ENCODE peak calls at places on chromosomes 7 and 10, in nine cellular contexts. One of them, this sample, is unnamed. For H3K36me3, the result is how much of the 10 kb centered on the place peaks cover.

GRCh38 chr10:31864834-31865518 is 63.7 kb downstream of the ARHGAP12 start:
- DNase-seq in cardiac muscle cell: peak
- DNase-seq in transverse colon: no peak
- DNase-seq in right atrium auricular region: no peak
- DNase-seq in breast epithelium: no peak
- DNase-seq in brain microvascular endothelial cell: peak
- DNase-seq in astrocyte: no peak
- DNase-seq in ovary: no peak
- DNase-seq in IMR-90: peak
- DNase-seq in this sample: no peak

GRCh38 chr10:113650172-113650571 is 13.7 kb downstream of the NRAP start:
- DNase-seq in cardiac muscle cell: no peak
- DNase-seq in transverse colon: no peak
- DNase-seq in right atrium auricular region: no peak
- DNase-seq in breast epithelium: no peak
- DNase-seq in brain microvascular endothelial cell: no peak
- DNase-seq in astrocyte: no peak
- DNase-seq in ovary: no peak
- DNase-seq in IMR-90: no peak
- DNase-seq in this sample: no peak

GRCh38 chr10:88898727-88899126 is 18.7 kb downstream of the STAMBPL1 start:
- DNase-seq in cardiac muscle cell: no peak
- DNase-seq in transverse colon: no peak
- DNase-seq in right atrium auricular region: no peak
- DNase-seq in breast epithelium: no peak
- DNase-seq in brain microvascular endothelial cell: no peak
- DNase-seq in astrocyte: no peak
- DNase-seq in ovary: no peak
- DNase-seq in IMR-90: no peak
- DNase-seq in this sample: peak

GRCh38 chr7:192701-193536 is 548 bp downstream of the FAM20C start:
- DNase-seq in cardiac muscle cell: no peak
- DNase-seq in transverse colon: peak
- DNase-seq in right atrium auricular region: no peak
- DNase-seq in breast epithelium: no peak
- DNase-seq in brain microvascular endothelial cell: no peak
- DNase-seq in astrocyte: no peak
- DNase-seq in ovary: no peak
- DNase-seq in IMR-90: peak
- DNase-seq in this sample: no peak

GRCh38 chr10:79024296-79024695 is 44.5 kb upstream of the ZMIZ1 start:
- DNase-seq in cardiac muscle cell: no peak
- DNase-seq in transverse colon: no peak
- DNase-seq in right atrium auricular region: no peak
- DNase-seq in breast epithelium: no peak
- DNase-seq in brain microvascular endothelial cell: no peak
- DNase-seq in astrocyte: no peak
- DNase-seq in ovary: no peak
- DNase-seq in IMR-90: no peak
- DNase-seq in this sample: no peak

GRCh38 chr10:103504181-103504783 is 10.8 kb downstream of the NEURL1 start:
- DNase-seq in cardiac muscle cell: peak
- DNase-seq in transverse colon: no peak
- DNase-seq in right atrium auricular region: no peak
- DNase-seq in breast epithelium: no peak
- DNase-seq in brain microvascular endothelial cell: peak
- DNase-seq in astrocyte: peak
- DNase-seq in ovary: peak
- DNase-seq in IMR-90: peak
- DNase-seq in this sample: no peak

GRCh38 chr10:79243211-79244067 is 103.8 kb upstream of the PPIF start:
- DNase-seq in cardiac muscle cell: no peak
- DNase-seq in transverse colon: peak
- DNase-seq in right atrium auricular region: no peak
- DNase-seq in breast epithelium: no peak
- DNase-seq in brain microvascular endothelial cell: no peak
- DNase-seq in astrocyte: no peak
- DNase-seq in ovary: no peak
- DNase-seq in IMR-90: no peak
- DNase-seq in this sample: peak

GRCh38 chr10:60384708-60385398 is 4.8 kb downstream of the ANK3 start:
- DNase-seq in cardiac muscle cell: peak
- DNase-seq in transverse colon: no peak
- DNase-seq in right atrium auricular region: no peak
- DNase-seq in breast epithelium: no peak
- DNase-seq in brain microvascular endothelial cell: peak
- DNase-seq in astrocyte: peak
- DNase-seq in ovary: no peak
- DNase-seq in IMR-90: peak
- DNase-seq in this sample: no peak

GRCh38 chr7:24069751-24070150 is 214.2 kb upstream of the NPY start:
- DNase-seq in cardiac muscle cell: no peak
- DNase-seq in transverse colon: no peak
- DNase-seq in right atrium auricular region: no peak
- DNase-seq in breast epithelium: no peak
- DNase-seq in brain microvascular endothelial cell: no peak
- DNase-seq in astrocyte: no peak
- DNase-seq in ovary: no peak
- DNase-seq in IMR-90: no peak
- DNase-seq in this sample: no peak

GRCh38 chr10:133061296-133062038 is 26.3 kb upstream of the ADGRA1 start:
- DNase-seq in cardiac muscle cell: no peak
- DNase-seq in transverse colon: no peak
- DNase-seq in right atrium auricular region: no peak
- DNase-seq in breast epithelium: no peak
- DNase-seq in brain microvascular endothelial cell: no peak
- DNase-seq in astrocyte: no peak
- DNase-seq in ovary: no peak
- DNase-seq in IMR-90: no peak
- DNase-seq in this sample: no peak

GRCh38 chr10:108783897-108784296 is 1139.4 kb downstream of the XPNPEP1 start:
- DNase-seq in cardiac muscle cell: peak
- DNase-seq in transverse colon: no peak
- DNase-seq in right atrium auricular region: no peak
- DNase-seq in breast epithelium: no peak
- DNase-seq in brain microvascular endothelial cell: peak
- DNase-seq in astrocyte: peak
- DNase-seq in ovary: no peak
- DNase-seq in IMR-90: peak
- DNase-seq in this sample: peak
- TF ChIP-seq CTCF in cardiac muscle cell: peak
- TF ChIP-seq CTCF in transverse colon: peak
- TF ChIP-seq CTCF in right atrium auricular region: no peak
- TF ChIP-seq CTCF in breast epithelium: no peak
- TF ChIP-seq CTCF in brain microvascular endothelial cell: peak
- TF ChIP-seq CTCF in astrocyte: peak
- TF ChIP-seq CTCF in ovary: no peak
- TF ChIP-seq CTCF in IMR-90: peak
- TF ChIP-seq CTCF in this sample: peak

DNA sequence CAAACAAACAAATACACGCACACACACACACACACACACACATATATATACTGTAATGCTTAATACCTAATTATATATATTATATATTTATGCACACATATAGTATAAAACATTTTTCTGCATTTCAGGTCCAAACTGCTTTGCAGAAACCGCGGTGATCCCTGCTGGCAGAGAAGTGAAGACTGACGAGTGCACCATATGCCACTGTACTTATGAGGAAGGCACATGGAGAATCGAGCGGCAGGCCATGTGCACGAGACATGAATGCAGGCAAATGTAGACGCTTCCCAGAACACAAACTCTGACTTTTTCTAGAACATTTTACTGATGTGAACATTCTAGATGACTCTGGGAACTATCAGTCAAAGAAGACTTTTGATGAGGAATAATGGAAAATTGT is 138.5 kb downstream of the VWC2 start:
- DNase-seq in cardiac muscle cell: no peak
- DNase-seq in transverse colon: no peak
- DNase-seq in right atrium auricular region: no peak
- DNase-seq in breast epithelium: no peak
- DNase-seq in brain microvascular endothelial cell: no peak
- DNase-seq in astrocyte: no peak
- DNase-seq in ovary: no peak
- DNase-seq in IMR-90: no peak
- DNase-seq in this sample: no peak
- H3K4me3 ChIP-seq in cardiac muscle cell: no peak
- H3K4me3 ChIP-seq in transverse colon: no peak
- H3K4me3 ChIP-seq in right atrium auricular region: no peak
- H3K4me3 ChIP-seq in breast epithelium: no peak
- H3K4me3 ChIP-seq in brain microvascular endothelial cell: no peak
- H3K4me3 ChIP-seq in astrocyte: no peak
- H3K4me3 ChIP-seq in ovary: no peak
- H3K4me3 ChIP-seq in IMR-90: no peak
- H3K4me3 ChIP-seq in this sample: no peak

GRCh38 chr10:82245157-82245556 is 370.2 kb downstream of the NRG3 start:
- DNase-seq in cardiac muscle cell: no peak
- DNase-seq in transverse colon: no peak
- DNase-seq in right atrium auricular region: no peak
- DNase-seq in breast epithelium: no peak
- DNase-seq in brain microvascular endothelial cell: no peak
- DNase-seq in astrocyte: no peak
- DNase-seq in ovary: no peak
- DNase-seq in IMR-90: no peak
- DNase-seq in this sample: no peak
- H3K36me3 ChIP-seq in cardiac muscle cell: under half
- H3K36me3 ChIP-seq in transverse colon: under half
- H3K36me3 ChIP-seq in right atrium auricular region: under half
- H3K36me3 ChIP-seq in breast epithelium: under half
- H3K36me3 ChIP-seq in brain microvascular endothelial cell: under half
- H3K36me3 ChIP-seq in astrocyte: under half
- H3K36me3 ChIP-seq in ovary: under half
- H3K36me3 ChIP-seq in IMR-90: under half
- H3K36me3 ChIP-seq in this sample: under half

GRCh38 chr10:33129181-33129928 is 171.3 kb upstream of the ITGB1 start:
- DNase-seq in cardiac muscle cell: peak
- DNase-seq in transverse colon: no peak
- DNase-seq in right atrium auricular region: peak
- DNase-seq in breast epithelium: no peak
- DNase-seq in brain microvascular endothelial cell: peak
- DNase-seq in astrocyte: peak
- DNase-seq in ovary: no peak
- DNase-seq in IMR-90: peak
- DNase-seq in this sample: no peak
- TF ChIP-seq CTCF in cardiac muscle cell: peak
- TF ChIP-seq CTCF in transverse colon: no peak
- TF ChIP-seq CTCF in right atrium auricular region: no peak
- TF ChIP-seq CTCF in breast epithelium: no peak
- TF ChIP-seq CTCF in brain microvascular endothelial cell: peak
- TF ChIP-seq CTCF in astrocyte: peak
- TF ChIP-seq CTCF in ovary: no peak
- TF ChIP-seq CTCF in IMR-90: peak
- TF ChIP-seq CTCF in this sample: no peak

This sample was measured in GM06990.